ENCODE peak calls at places on chromosomes 11 and 22, in five cellular contexts. One of them, this sample, is unnamed.

GRCh38 chr11:57407941-57408475 is 17.6 kb upstream of the PRG2 start:
- DNase-seq in ovary: no peak
- DNase-seq in midbrain: no peak
- DNase-seq in effector CD4-positive, alpha-beta T cell: no peak
- DNase-seq in T-helper 9 cell: no peak
- DNase-seq in this sample: no peak

GRCh38 chr11:125381499-125381898 is 114.6 kb downstream of the FEZ1 start:
- DNase-seq in T-helper 9 cell: no peak
- DNase-seq in effector CD4-positive, alpha-beta T cell: no peak
- DNase-seq in midbrain: no peak
- DNase-seq in ovary: no peak
- DNase-seq in this sample: no peak

GRCh38 chr22:39820266-39820665 is 73.3 kb downstream of the ENTHD1 start:
- DNase-seq in T-helper 9 cell: no peak
- DNase-seq in ovary: no peak
- DNase-seq in midbrain: no peak
- DNase-seq in effector CD4-positive, alpha-beta T cell: no peak
- DNase-seq in this sample: no peak

GRCh38 chr11:123590296-123590912 is 64.0 kb downstream of the SCN3B start:
- DNase-seq in ovary: no peak
- DNase-seq in T-helper 9 cell: no peak
- DNase-seq in midbrain: no peak
- DNase-seq in effector CD4-positive, alpha-beta T cell: no peak
- DNase-seq in this sample: no peak

GRCh38 chr11:33779849-33780528 is 5.7 kb upstream of the FBXO3 start:
- DNase-seq in effector CD4-positive, alpha-beta T cell: no peak
- DNase-seq in ovary: no peak
- DNase-seq in T-helper 9 cell: no peak
- DNase-seq in midbrain: no peak
- DNase-seq in this sample: no peak

GRCh38 chr11:102205805-102206204 is 95.6 kb downstream of the YAP1 start:
- DNase-seq in effector CD4-positive, alpha-beta T cell: no peak
- DNase-seq in midbrain: no peak
- DNase-seq in ovary: no peak
- DNase-seq in T-helper 9 cell: no peak
- DNase-seq in this sample: no peak

GRCh38 chr11:61362542-61362875 is 335 bp downstream of the TMEM138 start:
- DNase-seq in midbrain: no peak
- DNase-seq in T-helper 9 cell: peak
- DNase-seq in ovary: no peak
- DNase-seq in effector CD4-positive, alpha-beta T cell: peak
- DNase-seq in this sample: peak

GRCh38 chr11:14980854-14981253 is 8.7 kb upstream of the CALCA start:
- DNase-seq in ovary: no peak
- DNase-seq in midbrain: no peak
- DNase-seq in T-helper 9 cell: no peak
- DNase-seq in effector CD4-positive, alpha-beta T cell: no peak
- DNase-seq in this sample: no peak

GRCh38 chr11:6812391-6813005 is 13.0 kb upstream of the OR6A2 start:
- DNase-seq in ovary: no peak
- DNase-seq in midbrain: peak
- DNase-seq in effector CD4-positive, alpha-beta T cell: peak
- DNase-seq in T-helper 9 cell: no peak
- DNase-seq in this sample: peak

GRCh38 chr11:126318642-126319373 is 14.9 kb downstream of the DCPS start:
- DNase-seq in effector CD4-positive, alpha-beta T cell: no peak
- DNase-seq in ovary: no peak
- DNase-seq in T-helper 9 cell: no peak
- DNase-seq in midbrain: peak
- DNase-seq in this sample: no peak

GRCh38 chr11:116207349-116207748 is 565.4 kb downstream of the BUD13 start:
- DNase-seq in midbrain: no peak
- DNase-seq in T-helper 9 cell: no peak
- DNase-seq in effector CD4-positive, alpha-beta T cell: no peak
- DNase-seq in ovary: no peak
- DNase-seq in this sample: no peak

GRCh38 chr22:20803696-20804324 is 29.9 kb downstream of the SERPIND1 start:
- DNase-seq in T-helper 9 cell: no peak
- DNase-seq in midbrain: no peak
- DNase-seq in ovary: no peak
- DNase-seq in effector CD4-positive, alpha-beta T cell: no peak
- DNase-seq in this sample: peak

GRCh38 chr22:47080100-47080499 is 317.6 kb downstream of the TBC1D22A start:
- DNase-seq in effector CD4-positive, alpha-beta T cell: no peak
- DNase-seq in ovary: no peak
- DNase-seq in midbrain: no peak
- DNase-seq in T-helper 9 cell: no peak
- DNase-seq in this sample: no peak

GRCh38 chr22:46578251-46578823 is 40.9 kb upstream of the CELSR1 start:
- DNase-seq in midbrain: no peak
- DNase-seq in ovary: no peak
- DNase-seq in effector CD4-positive, alpha-beta T cell: no peak
- DNase-seq in T-helper 9 cell: no peak
- DNase-seq in this sample: no peak

GRCh38 chr11:17388609-17389204 is at the start of gene KCNJ11:
- DNase-seq in ovary: no peak
- DNase-seq in effector CD4-positive, alpha-beta T cell: no peak
- DNase-seq in T-helper 9 cell: no peak
- DNase-seq in midbrain: no peak
- DNase-seq in this sample: peak

GRCh38 chr22:41905411-41906202 is 9.3 kb downstream of the SHISA8 start:
- DNase-seq in midbrain: no peak
- DNase-seq in effector CD4-positive, alpha-beta T cell: no peak
- DNase-seq in ovary: no peak
- DNase-seq in T-helper 9 cell: no peak
- DNase-seq in this sample: no peak

GRCh38 chr11:116614306-116615210 is 158.2 kb downstream of the BUD13 start:
- DNase-seq in T-helper 9 cell: no peak
- DNase-seq in ovary: no peak
- DNase-seq in midbrain: no peak
- DNase-seq in effector CD4-positive, alpha-beta T cell: no peak
- DNase-seq in this sample: no peak

GRCh38 chr11:20109731-20110445 is 50.4 kb downstream of the DBX1 start:
- DNase-seq in ovary: no peak
- DNase-seq in T-helper 9 cell: no peak
- DNase-seq in midbrain: no peak
- DNase-seq in effector CD4-positive, alpha-beta T cell: no peak
- DNase-seq in this sample: no peak

GRCh38 chr11:107184936-107185335 is 166.7 kb upstream of the GUCY1A2 start:
- DNase-seq in midbrain: no peak
- DNase-seq in effector CD4-positive, alpha-beta T cell: no peak
- DNase-seq in T-helper 9 cell: no peak
- DNase-seq in ovary: no peak
- DNase-seq in this sample: no peak

GRCh38 chr11:31509412-31510345 is at the start of the genes ELP4 and IMMP1L:
- DNase-seq in midbrain: peak
- DNase-seq in ovary: peak
- DNase-seq in T-helper 9 cell: peak
- DNase-seq in effector CD4-positive, alpha-beta T cell: peak
- DNase-seq in this sample: peak

GRCh38 chr11:32316846-32317525 is 118.4 kb downstream of the WT1 start:
- DNase-seq in ovary: no peak
- DNase-seq in midbrain: no peak
- DNase-seq in effector CD4-positive, alpha-beta T cell: no peak
- DNase-seq in T-helper 9 cell: no peak
- DNase-seq in this sample: no peak

GRCh38 chr11:27396259-27396839 is 33.3 kb upstream of the CCDC34 start:
- DNase-seq in effector CD4-positive, alpha-beta T cell: no peak
- DNase-seq in T-helper 9 cell: no peak
- DNase-seq in midbrain: no peak
- DNase-seq in ovary: no peak
- DNase-seq in this sample: no peak

GRCh38 chr22:29625090-29625825 is 21.8 kb downstream of the NF2 start:
- DNase-seq in effector CD4-positive, alpha-beta T cell: no peak
- DNase-seq in midbrain: peak
- DNase-seq in T-helper 9 cell: peak
- DNase-seq in ovary: peak
- DNase-seq in this sample: no peak

GRCh38 chr22:38815844-38816243 is 21.9 kb upstream of the DNAL4 start:
- DNase-seq in effector CD4-positive, alpha-beta T cell: no peak
- DNase-seq in midbrain: no peak
- DNase-seq in T-helper 9 cell: no peak
- DNase-seq in ovary: no peak
- DNase-seq in this sample: no peak

GRCh38 chr11:128764617-128765095 is 70.8 kb downstream of the FLI1 start:
- DNase-seq in effector CD4-positive, alpha-beta T cell: no peak
- DNase-seq in ovary: no peak
- DNase-seq in midbrain: no peak
- DNase-seq in T-helper 9 cell: no peak
- DNase-seq in this sample: no peak

GRCh38 chr11:16611395-16612233 is 126.8 kb upstream of the C11orf58 start:
- DNase-seq in T-helper 9 cell: no peak
- DNase-seq in effector CD4-positive, alpha-beta T cell: no peak
- DNase-seq in midbrain: no peak
- DNase-seq in ovary: no peak
- DNase-seq in this sample: no peak

GRCh38 chr22:27419473-27419872 is 382.1 kb downstream of the MN1 start:
- DNase-seq in effector CD4-positive, alpha-beta T cell: no peak
- DNase-seq in ovary: no peak
- DNase-seq in midbrain: peak
- DNase-seq in T-helper 9 cell: no peak
- DNase-seq in this sample: no peak

GRCh38 chr11:12777208-12777874 is 103.1 kb downstream of the TEAD1 start:
- DNase-seq in ovary: no peak
- DNase-seq in midbrain: no peak
- DNase-seq in effector CD4-positive, alpha-beta T cell: no peak
- DNase-seq in T-helper 9 cell: no peak
- DNase-seq in this sample: no peak

GRCh38 chr11:7657306-7658025 is 15.8 kb downstream of the CYB5R2 start:
- DNase-seq in midbrain: peak
- DNase-seq in effector CD4-positive, alpha-beta T cell: no peak
- DNase-seq in T-helper 9 cell: no peak
- DNase-seq in ovary: peak
- DNase-seq in this sample: no peak

This sample was measured in T follicular helper cell.